ENCODE peak calls at places on chromosomes 4 and X, in five cellular contexts. Z, W, M, I and E are unnamed samples. For H3K9me3, the result is how much of the 10 kb centered on the place peaks cover.

GRCh38 chr4:110900206-110900769 is 277.4 kb upstream of the PITX2 start:
- DNase-seq in Z (no peak), W (peak), M (no peak), I (no peak), E (no peak)

GRCh38 chr4:76011018-76011670 is 3.8 kb upstream of the CXCL9 start:
- DNase-seq in Z (no peak), W (no peak), M (no peak), I (no peak), E (no peak)

GRCh38 chr4:145507636-145508035 is 26.0 kb downstream of the SMAD1 start:
- DNase-seq in Z (no peak), W (peak), M (no peak), I (no peak), E (no peak)

GRCh38 chr4:107913283-107913899 is 18.0 kb upstream of the CYP2U1 start:
- DNase-seq in Z (no peak), W (peak), M (no peak), I (peak), E (no peak)

GRCh38 chr4:179353791-179354190 is 1911.6 kb upstream of the AGA start:
- DNase-seq in Z (no peak), W (no peak), M (no peak), I (no peak), E (no peak)

GRCh38 chr4:126097155-126097554 is 782.4 kb downstream of the FAT4 start:
- DNase-seq in Z (no peak), W (no peak), M (no peak), I (no peak), E (no peak)

GRCh38 chr4:145891958-145892357 is 46.7 kb downstream of the ZNF827 start:
- DNase-seq in Z (no peak), W (no peak), M (no peak), I (no peak), E (no peak)

GRCh38 chrX:17627026-17627425 is 110.3 kb upstream of the SCML1 start:
- DNase-seq in Z (no peak), W (no peak), M (no peak), I (no peak), E (no peak)

GRCh38 chrX:23782863-23783568 is at the start of gene SAT1:
- DNase-seq in Z (peak), W (peak), M (peak), I (peak), E (peak)

GRCh38 chr4:12203945-12204344 is 775.3 kb upstream of the HS3ST1 start:
- DNase-seq in Z (no peak), W (no peak), M (no peak), I (no peak), E (no peak)
- H3K9me3 ChIP-seq in Z (under half), W (under half), M (under half), I (under half), E (under half)

GRCh38 chrX:55758033-55758432 is 40.5 kb downstream of the RRAGB start:
- DNase-seq in Z (no peak), W (peak), M (no peak), I (no peak), E (no peak)
- H3K4me3 ChIP-seq in Z (no peak), W (no peak), M (no peak), I (no peak), E (no peak)

DNA sequence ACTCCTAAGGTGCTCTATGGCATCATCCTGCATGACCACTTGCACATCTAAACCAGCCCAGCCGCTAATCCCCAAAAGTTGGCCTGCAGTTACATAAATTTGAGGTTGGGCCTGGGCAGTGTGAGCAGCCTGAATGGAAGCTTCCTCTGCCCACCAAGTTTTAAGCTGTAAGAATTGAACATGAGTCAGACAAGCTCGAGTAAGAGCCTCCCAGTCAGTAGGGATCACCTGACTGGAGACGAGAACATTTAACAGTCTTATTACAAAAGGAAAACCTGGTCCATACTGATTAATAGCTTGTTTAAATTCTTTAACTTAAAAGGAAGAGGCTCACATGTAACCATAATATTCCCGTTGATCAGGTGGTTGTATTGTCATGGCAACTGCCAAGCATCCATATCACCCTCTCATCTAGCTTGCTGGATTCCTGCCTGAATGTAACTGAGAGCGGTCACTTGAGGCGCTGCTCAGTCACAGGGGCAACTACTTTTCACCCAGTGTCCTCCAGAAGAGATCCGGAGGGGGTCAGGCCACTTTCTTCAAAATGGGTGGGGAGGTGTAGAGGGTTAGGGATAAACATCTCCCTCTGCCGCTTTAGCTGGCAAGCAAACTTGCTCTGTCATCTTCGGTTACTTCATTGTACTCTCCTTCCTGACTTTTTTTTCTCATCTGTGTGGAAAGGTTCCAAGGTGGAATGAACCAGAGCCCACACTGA is 56.6 kb upstream of the WDR1 start:
- DNase-seq in Z (peak), W (peak), M (no peak), I (no peak), E (peak)
- TF ChIP-seq CTCF in Z (no peak), W (peak), M (no peak), I (no peak), E (no peak)

GRCh38 chrX:102624105-102624504 is 24.8 kb downstream of the ARMCX5 start:
- DNase-seq in Z (no peak), W (no peak), M (no peak), I (no peak), E (no peak)
- H3K9me3 ChIP-seq in Z (under half), W (under half), M (under half), I (under half), E (under half)

GRCh38 chr4:74156521-74156920 is 1.4 kb upstream of the MTHFD2L start:
- DNase-seq in Z (no peak), W (no peak), M (no peak), I (no peak), E (no peak)
- H3K4me3 ChIP-seq in Z (no peak), W (no peak), M (no peak), I (no peak), E (no peak)

DNA sequence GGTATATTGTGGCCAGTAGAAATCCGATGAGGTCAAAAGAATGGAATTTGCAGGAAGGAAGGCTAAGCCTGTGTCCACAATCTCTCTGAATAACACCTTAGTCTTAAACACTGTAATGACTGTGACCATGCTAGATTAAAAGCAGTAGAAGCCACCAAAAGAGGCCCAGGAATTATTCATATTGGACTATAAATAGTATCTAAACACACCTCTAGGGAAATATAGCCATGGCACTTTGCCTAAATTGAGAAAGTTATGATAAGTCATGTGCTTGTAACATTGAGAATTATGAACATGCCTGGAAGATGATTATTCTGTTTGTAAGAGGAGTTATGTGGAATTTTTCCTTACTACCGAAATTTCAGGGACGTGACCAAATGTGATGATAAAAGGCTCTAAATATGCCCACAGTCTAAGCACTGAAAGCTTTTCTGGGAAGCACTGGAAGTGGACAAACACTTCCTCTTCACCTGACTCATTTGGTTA is 298.5 kb downstream of the KCTD8 start:
- DNase-seq in Z (no peak), W (peak), M (no peak), I (no peak), E (no peak)
- TF ChIP-seq CTCF in Z (no peak), W (no peak), M (no peak), I (no peak), E (no peak)